ENCODE peak calls at places on chromosome 17, in four cellular contexts. T is cardiac muscle cell, A is brain microvascular endothelial cell, D is PC-3. P is an unnamed sample.

GRCh38 chr17:38355256-38355655 is 3.6 kb downstream of the SOCS7 start:
- DNase-seq in T (no peak), A (no peak), D (no peak), P (no peak)

GRCh38 chr17:28380572-28380907 is 9.0 kb downstream of the SARM1 start:
- DNase-seq in T (no peak), A (no peak), D (no peak), P (no peak)

GRCh38 chr17:77783991-77784820 is 174.3 kb upstream of the TNRC6C start:
- DNase-seq in T (no peak), A (no peak), D (no peak), P (no peak)

GRCh38 chr17:66431910-66432309 is 129.5 kb downstream of the PRKCA start:
- DNase-seq in T (peak), A (peak), D (peak), P (peak)

GRCh38 chr17:18105595-18105994 is 3.0 kb upstream of the MYO15A start:
- DNase-seq in T (no peak), A (no peak), D (no peak), P (no peak)

GRCh38 chr17:45147102-45147580 is 1.1 kb upstream of the HEXIM1 start:
- DNase-seq in T (peak), A (peak), D (no peak), P (no peak)

GRCh38 chr17:81385320-81386111 is 9.7 kb upstream of the BAHCC1 start:
- DNase-seq in T (peak), A (no peak), D (no peak), P (no peak)

GRCh38 chr17:79844869-79845600 is 5.8 kb upstream of the CBX4 start:
- DNase-seq in T (peak), A (no peak), D (peak), P (no peak)

GRCh38 chr17:4433515-4434031 is at the start of gene SPNS3:
- DNase-seq in T (no peak), A (no peak), D (no peak), P (no peak)

GRCh38 chr17:57577751-57578607 is 167.1 kb downstream of the CCDC182 start:
- DNase-seq in T (peak), A (peak), D (no peak), P (no peak)

GRCh38 chr17:1229354-1229890 is 40.8 kb upstream of the BHLHA9 start:
- DNase-seq in T (peak), A (peak), D (no peak), P (no peak)

GRCh38 chr17:15457723-15458094 is 9.7 kb downstream of the CDRT4 start:
- DNase-seq in T (no peak), A (no peak), D (no peak), P (no peak)

GRCh38 chr17:47776330-47777197 is 43.5 kb downstream of the TBX21 start:
- DNase-seq in T (peak), A (peak), D (peak), P (peak)

GRCh38 chr17:29722411-29723198 is 99.9 kb upstream of the CORO6 start:
- DNase-seq in T (peak), A (peak), D (no peak), P (no peak)

GRCh38 chr17:876272-876671 is 94.1 kb downstream of the MRM3 start:
- DNase-seq in T (no peak), A (no peak), D (no peak), P (no peak)

GRCh38 chr17:229130-229944 is 47.9 kb upstream of the DOC2B start:
- DNase-seq in T (peak), A (peak), D (no peak), P (no peak)

GRCh38 chr17:27631897-27632725 is 1.1 kb downstream of the LGALS9 start:
- DNase-seq in T (no peak), A (no peak), D (no peak), P (no peak)

GRCh38 chr17:17487998-17488397 is 8.2 kb downstream of the RASD1 start:
- DNase-seq in T (no peak), A (no peak), D (no peak), P (no peak)

GRCh38 chr17:29390856-29391631 is 881 bp downstream of the TAOK1 start:
- DNase-seq in T (peak), A (peak), D (no peak), P (no peak)

GRCh38 chr17:76709077-76709950 is 1.5 kb downstream of the MXRA7 start:
- DNase-seq in T (peak), A (peak), D (peak), P (no peak)

GRCh38 chr17:31130286-31131224 is 35.8 kb downstream of the NF1 start:
- DNase-seq in T (peak), A (no peak), D (no peak), P (no peak)

GRCh38 chr17:64781013-64781392 is 118.9 kb upstream of the SMURF2 start:
- DNase-seq in T (no peak), A (no peak), D (no peak), P (no peak)

GRCh38 chr17:81062014-81062413 is 27.1 kb downstream of the BAIAP2 start:
- DNase-seq in T (no peak), A (no peak), D (no peak), P (no peak)

GRCh38 chr17:40415390-40415789 is 2.3 kb downstream of the TOP2A start:
- DNase-seq in T (peak), A (peak), D (peak), P (peak)

GRCh38 chr17:68182016-68182315 is 65.9 kb upstream of the AMZ2 start:
- DNase-seq in T (no peak), A (no peak), D (no peak), P (no peak)

GRCh38 chr17:76388966-76389888 is 4.8 kb downstream of the SPHK1 start:
- DNase-seq in T (no peak), A (no peak), D (no peak), P (no peak)

GRCh38 chr17:34413443-34414076 is 50.5 kb upstream of the CCL1 start:
- DNase-seq in T (peak), A (no peak), D (no peak), P (no peak)

GRCh38 chr17:15411556-15412198 is 55.7 kb downstream of the CDRT4 start:
- DNase-seq in T (no peak), A (no peak), D (no peak), P (no peak)

GRCh38 chr17:3603119-3603869 is 5.9 kb downstream of the TRPV1 start:
- DNase-seq in T (peak), A (peak), D (peak), P (peak)

GRCh38 chr17:41894791-41895331 is 23.9 kb downstream of the ACLY start:
- DNase-seq in T (peak), A (peak), D (peak), P (peak)

GRCh38 chr17:46874906-46875305 is 23.5 kb downstream of the WNT9B start:
- DNase-seq in T (no peak), A (no peak), D (no peak), P (no peak)

GRCh38 chr17:47850692-47851573 is at the start of gene SP6:
- DNase-seq in T (peak), A (peak), D (peak), P (peak)

GRCh38 chr17:75331671-75332070 is 42.4 kb upstream of the SLC25A19 start:
- DNase-seq in T (no peak), A (no peak), D (no peak), P (no peak)

GRCh38 chr17:13351046-13351445 is 250.7 kb downstream of the HS3ST3A1 start:
- DNase-seq in T (no peak), A (peak), D (peak), P (no peak)

GRCh38 chr17:17304521-17304985 is 1.4 kb downstream of the NT5M start:
- DNase-seq in T (no peak), A (no peak), D (no peak), P (no peak)

DNA sequence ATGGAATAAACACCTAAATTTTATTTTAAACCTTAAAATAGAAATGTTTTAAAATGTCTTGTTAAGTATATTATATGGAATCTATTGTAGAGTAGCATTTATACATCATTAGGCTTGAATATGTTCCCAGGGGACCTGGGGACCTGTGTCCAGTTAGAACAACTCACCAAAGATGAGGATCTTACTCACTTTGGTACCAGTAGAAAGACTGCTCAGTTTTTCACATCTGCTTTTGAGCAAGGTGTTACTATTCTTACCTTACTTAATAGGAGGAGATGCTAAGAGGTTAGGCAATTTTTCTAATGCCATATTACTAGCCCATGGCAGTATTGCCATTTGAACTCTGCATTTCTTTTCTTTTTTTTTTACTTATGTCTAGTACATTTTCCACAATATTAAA is 14.7 kb downstream of the STXBP4 start:
- DNase-seq in T (no peak), A (no peak), D (no peak), P (no peak)
- H3K27ac ChIP-seq in T (no peak), A (no peak), D (no peak), P (no peak)

DNA sequence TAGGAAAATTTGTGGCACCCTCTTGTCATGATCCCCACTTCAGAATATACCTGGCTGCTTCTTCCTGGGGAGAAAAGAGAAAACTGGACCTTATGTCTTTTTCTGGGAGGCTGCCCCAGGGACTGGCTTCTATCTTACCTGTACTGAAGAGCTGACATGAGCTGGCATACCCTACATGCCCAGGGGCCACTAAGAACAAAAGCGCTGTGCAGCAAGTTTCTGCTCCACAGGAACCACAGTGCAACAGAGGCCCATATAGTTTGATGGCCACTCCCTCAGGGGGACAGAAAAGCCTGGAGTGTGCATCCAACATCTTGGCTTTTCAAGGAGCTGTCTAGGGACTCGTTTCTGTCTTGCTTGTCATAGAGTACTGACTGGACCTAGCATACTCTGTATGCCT is 96.8 kb upstream of the NACA2 start:
- DNase-seq in T (no peak), A (no peak), D (no peak), P (no peak)
- H3K27ac ChIP-seq in T (no peak), A (no peak), D (no peak), P (no peak)

GRCh38 chr17:33404070-33404770 is 111.1 kb upstream of the ASIC2 start:
- DNase-seq in T (no peak), A (no peak), D (no peak), P (no peak)

GRCh38 chr17:33398386-33398785 is 105.3 kb upstream of the ASIC2 start:
- DNase-seq in T (no peak), A (no peak), D (no peak), P (no peak)

GRCh38 chr17:33401253-33401652 is 108.2 kb upstream of the ASIC2 start:
- DNase-seq in T (no peak), A (no peak), D (no peak), P (no peak)

DNA sequence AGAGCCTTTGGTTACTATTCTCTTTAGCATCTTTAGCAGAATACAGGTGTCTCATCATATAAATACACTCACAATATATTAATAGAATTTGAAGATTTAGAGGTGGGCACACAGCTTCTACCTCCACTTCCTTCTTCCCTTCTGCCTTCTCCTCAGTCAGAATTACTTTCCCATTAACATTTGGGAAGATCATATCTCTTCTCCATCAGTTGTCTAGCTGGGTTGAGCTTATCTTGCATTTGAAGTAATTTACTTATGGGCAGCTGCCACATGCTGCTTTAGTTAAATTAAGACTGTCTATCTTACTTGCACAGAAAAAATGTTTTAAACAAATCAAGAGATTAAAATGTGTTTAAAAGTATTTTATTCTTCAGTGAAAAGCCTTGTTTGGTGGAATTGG is 110.1 kb upstream of the ASIC2 start:
- DNase-seq in T (no peak), A (no peak), D (no peak), P (no peak)
- H3K27ac ChIP-seq in T (no peak), A (no peak), D (no peak), P (no peak)

GRCh38 chr17:50364061-50364458 is 8.9 kb downstream of the MRPL27 start:
- DNase-seq in T (no peak), A (no peak), D (no peak), P (no peak)
- H3K27ac ChIP-seq in T (peak), A (no peak), D (no peak), P (no peak)